ENCODE peak calls at places on chromosomes 7 and 10, in four cellular contexts. M is IMR-90, Q is H9, F is mesendoderm. S is an unnamed sample.

GRCh38 chr7:123367508-123368122 is 166.8 kb downstream of the IQUB start:
- DNase-seq in F (peak), Q (no peak), M (no peak), S (no peak)

GRCh38 chr10:55628260-55628701 is 732.8 kb downstream of the ZWINT start:
- DNase-seq in F (peak), M (no peak), Q (peak), S (no peak)

GRCh38 chr10:77020426-77021040 is 617.1 kb downstream of the KCNMA1 start:
- DNase-seq in F (no peak), Q (no peak), M (no peak), S (no peak)

GRCh38 chr7:137992042-137992737 is 9.7 kb downstream of the CREB3L2 start:
- DNase-seq in Q (no peak), M (peak), F (no peak), S (no peak)

GRCh38 chr7:30412810-30413504 is 65.6 kb downstream of the NOD1 start:
- DNase-seq in F (peak), M (peak), Q (peak), S (no peak)

GRCh38 chr7:1561036-1561940 is 5.3 kb upstream of the TMEM184A start:
- DNase-seq in M (no peak), F (no peak), Q (no peak), S (no peak)

GRCh38 chr10:107081644-107082043 is 82.9 kb downstream of the SORCS1 start:
- DNase-seq in M (no peak), Q (no peak), F (no peak), S (no peak)

GRCh38 chr10:88965016-88965415 is 12.4 kb upstream of the ACTA2 start:
- DNase-seq in M (peak), F (no peak), Q (no peak), S (no peak)

GRCh38 chr7:34759477-34760125 is 101.6 kb downstream of the NPSR1 start:
- DNase-seq in F (peak), M (peak), Q (peak), S (no peak)

GRCh38 chr7:1842321-1843221 is 172.5 kb downstream of the ELFN1 start:
- DNase-seq in F (peak), M (peak), Q (no peak), S (no peak)

GRCh38 chr7:11182736-11183135 is 209.1 kb downstream of the PHF14 start:
- DNase-seq in F (no peak), M (peak), Q (no peak), S (no peak)

GRCh38 chr10:62175256-62175655 is 93.4 kb downstream of the RTKN2 start:
- DNase-seq in M (no peak), Q (no peak), F (no peak), S (no peak)

GRCh38 chr10:51233337-51234100 is 159.2 kb downstream of the PRKG1 start:
- DNase-seq in Q (no peak), F (no peak), M (peak), S (no peak)

GRCh38 chr10:84397735-84398144 is 69.4 kb downstream of the CCSER2 start:
- DNase-seq in M (no peak), Q (no peak), F (no peak), S (no peak)

GRCh38 chr10:97169911-97170693 is 15.7 kb downstream of the SLIT1 start:
- DNase-seq in Q (no peak), M (no peak), F (no peak), S (no peak)

GRCh38 chr10:12154516-12154915 is 25.0 kb downstream of the SEC61A2 start:
- DNase-seq in F (no peak), Q (no peak), M (no peak), S (no peak)

GRCh38 chr7:11077816-11078215 is 104.1 kb downstream of the PHF14 start:
- DNase-seq in F (no peak), M (no peak), Q (no peak), S (no peak)

GRCh38 chr10:119863951-119864565 is 8.6 kb downstream of the MCMBP start:
- DNase-seq in Q (no peak), F (no peak), M (no peak), S (no peak)

GRCh38 chr7:44769381-44770209 is 20.9 kb downstream of the ZMIZ2 start:
- DNase-seq in M (peak), Q (no peak), F (no peak), S (no peak)

GRCh38 chr10:128571745-128572144 is 445.5 kb upstream of the MKI67 start:
- DNase-seq in M (no peak), Q (no peak), F (peak), S (no peak)

GRCh38 chr10:62426086-62426485 is 51.9 kb downstream of the ZNF365 start:
- DNase-seq in Q (no peak), F (peak), M (peak), S (no peak)

DNA sequence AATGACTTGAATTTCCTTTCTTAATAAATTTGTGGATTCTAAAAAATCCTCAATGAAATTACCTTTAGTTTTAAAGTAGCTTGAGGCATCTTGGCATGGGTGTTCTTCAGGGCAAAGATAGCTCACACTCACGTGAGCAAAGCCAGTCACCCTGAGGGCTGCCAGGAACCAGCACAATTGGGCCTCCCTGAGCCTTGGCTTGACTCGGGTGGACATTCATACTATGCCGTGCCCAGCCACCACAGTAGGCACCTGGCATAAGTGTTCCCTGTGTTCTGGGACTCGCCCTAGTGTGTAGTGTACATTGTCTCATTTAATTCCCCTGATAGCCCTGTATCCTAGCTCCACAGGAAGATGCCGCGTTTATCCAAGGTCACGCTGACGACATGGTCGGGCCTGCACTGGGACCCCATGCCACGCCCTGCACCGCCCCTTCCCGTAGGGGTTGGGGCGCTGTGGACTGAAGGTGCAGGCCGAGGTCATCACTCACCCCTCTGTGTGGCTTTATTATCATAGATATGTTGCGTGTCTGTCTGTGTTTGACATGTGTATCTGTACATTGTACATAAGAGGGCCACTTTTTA is 67.7 kb downstream of the DYNC2I1 start:
- DNase-seq in M (no peak), Q (no peak), F (no peak), S (no peak)
- H3K23ac ChIP-seq in M (no peak), Q (no peak), F (no peak), S (no peak)

DNA sequence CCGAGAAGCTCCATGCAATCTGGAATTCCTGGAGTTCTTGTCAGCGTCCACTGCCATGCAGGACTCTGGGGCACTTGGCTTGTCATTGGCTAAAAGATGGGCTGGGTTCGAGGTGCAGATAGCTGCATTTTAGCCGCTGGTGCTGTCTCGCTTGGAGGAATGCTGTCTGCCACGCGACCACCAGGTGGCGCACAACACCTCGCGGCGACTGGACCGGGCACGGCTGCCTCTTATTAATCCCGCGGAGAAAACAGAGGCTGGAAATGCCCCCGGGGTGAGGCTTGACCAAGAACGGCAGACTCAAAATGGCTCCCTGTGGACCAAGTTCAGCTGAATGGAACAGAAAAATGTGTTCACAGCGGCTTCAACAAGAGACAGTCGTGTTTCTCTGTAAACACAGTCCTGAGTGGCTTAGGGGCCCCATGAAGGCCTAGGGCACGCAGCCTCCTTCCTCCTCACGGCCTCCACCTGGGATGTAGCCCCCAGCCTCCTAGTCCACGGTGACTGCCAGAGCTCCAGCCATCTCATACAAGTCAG is 46.2 kb downstream of the AOC1 start:
- DNase-seq in Q (peak), F (peak), M (peak), S (peak)
- H3K23ac ChIP-seq in Q (no peak), F (no peak), M (no peak), S (no peak)

GRCh38 chr10:132551093-132551807 is 13.7 kb downstream of the INPP5A start:
- DNase-seq in F (no peak), Q (no peak), M (no peak), S (no peak)
- H3K23ac ChIP-seq in F (no peak), Q (no peak), M (no peak), S (no peak)

DNA sequence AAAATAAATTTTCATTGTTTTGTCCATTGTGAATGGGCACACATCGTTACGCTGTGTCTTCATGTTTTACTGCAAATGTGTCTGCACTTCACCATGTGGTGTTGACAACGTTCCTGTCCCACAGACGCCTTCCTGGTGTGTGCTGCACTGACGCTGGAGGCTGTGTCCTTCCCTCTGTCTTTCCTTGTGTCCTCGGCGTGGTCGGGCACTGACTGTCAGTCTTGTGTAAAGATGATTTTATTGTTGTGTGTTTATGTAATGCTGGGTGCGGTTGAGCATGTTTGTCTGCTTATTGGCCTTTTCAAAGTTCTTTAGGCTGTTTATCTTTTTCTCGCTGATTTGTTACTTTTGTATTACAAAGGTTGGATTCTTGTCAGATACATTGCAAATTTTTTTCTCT is 18.1 kb downstream of the IDI2 start:
- DNase-seq in Q (no peak), F (no peak), M (no peak), S (no peak)
- H3K23ac ChIP-seq in Q (no peak), F (no peak), M (no peak), S (no peak)

GRCh38 chr7:89826574-89826973 is 327.7 kb upstream of the STEAP1 start:
- DNase-seq in F (no peak), Q (no peak), M (no peak), S (no peak)
- H3K23ac ChIP-seq in F (no peak), Q (no peak), M (no peak), S (no peak)

DNA sequence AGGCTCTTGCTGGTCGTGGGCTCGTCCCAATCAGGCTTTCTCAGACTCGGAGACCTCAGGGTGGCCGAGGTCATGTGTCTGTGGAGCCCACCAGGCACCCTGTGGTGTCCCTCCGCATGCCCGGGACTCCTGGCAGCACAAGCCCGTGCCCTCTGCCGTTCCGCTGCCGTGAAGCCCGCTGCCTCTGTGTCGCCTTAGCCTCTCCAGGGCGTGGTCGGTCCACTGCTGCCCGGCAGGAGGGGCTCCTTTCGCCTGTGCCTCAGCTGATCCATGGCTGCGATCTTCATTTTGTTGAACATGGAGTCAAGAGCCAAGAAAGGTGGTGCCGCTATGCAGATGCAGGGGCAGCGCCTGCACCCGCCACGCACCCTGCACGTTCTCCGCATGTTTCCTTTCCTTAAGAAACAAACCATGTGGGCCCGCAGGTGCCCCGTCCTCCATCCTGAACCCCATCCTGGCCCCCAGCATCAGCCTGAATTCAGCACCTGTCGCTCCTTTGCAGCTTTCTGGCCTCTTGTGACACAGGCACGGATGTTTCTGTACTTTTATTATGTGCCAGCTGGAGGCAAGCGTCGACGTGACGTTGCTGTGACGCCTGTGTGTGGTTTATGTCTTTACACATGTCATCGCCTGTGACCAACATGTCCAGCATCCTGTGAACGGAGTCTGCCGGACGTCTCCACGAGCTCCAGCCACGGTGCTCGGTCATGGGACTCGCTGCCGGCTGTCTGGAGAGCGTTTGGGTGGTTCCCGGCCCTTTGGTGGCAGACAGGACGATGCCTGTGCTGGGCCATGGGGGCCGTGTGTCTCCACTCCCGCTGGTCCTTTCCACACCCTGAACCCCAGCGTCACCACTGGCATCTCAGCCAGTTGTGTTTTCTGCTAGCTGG is 69.9 kb downstream of the NKX6-2 start:
- DNase-seq in F (no peak), M (no peak), Q (no peak), S (no peak)
- H3K23ac ChIP-seq in F (no peak), M (no peak), Q (no peak), S (no peak)

DNA sequence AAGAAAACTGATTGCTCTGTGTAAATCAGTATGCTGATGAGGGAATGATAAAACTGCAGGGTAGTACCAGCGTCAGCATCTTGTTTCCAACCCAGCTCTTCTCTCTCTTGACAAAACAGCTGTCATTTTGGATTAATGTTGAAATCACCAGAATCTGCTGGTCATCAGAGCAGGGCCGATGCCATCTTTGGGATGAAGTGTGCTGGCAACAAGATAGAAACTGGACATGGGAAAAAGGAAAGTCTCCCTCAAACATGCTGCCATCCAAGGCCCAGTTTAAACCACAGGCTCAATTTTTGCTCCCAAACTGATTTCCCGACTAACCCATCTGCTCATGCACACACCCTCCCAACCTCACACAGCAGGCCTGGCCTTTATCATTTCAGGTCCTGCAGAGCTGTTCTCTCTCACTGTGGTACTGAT is 285.1 kb downstream of the AUTS2 start:
- DNase-seq in F (no peak), M (no peak), Q (no peak), S (no peak)
- H3K23ac ChIP-seq in F (no peak), M (no peak), Q (no peak), S (no peak)

S was measured in H1.